ENCODE peak calls at places on chromosomes 6 and 20, in eight cellular contexts. One of them, this sample, is unnamed.

GRCh38 chr6:148969679-148970078 is 222.8 kb downstream of the UST start:
- DNase-seq in A549: no peak
- DNase-seq in ovary: no peak
- DNase-seq in IMR-90: peak
- DNase-seq in H54: no peak
- DNase-seq in lower leg skin: peak
- DNase-seq in body of pancreas: no peak
- DNase-seq in spleen: no peak
- DNase-seq in this sample: no peak

GRCh38 chr6:118580585-118581419 is 32.7 kb downstream of the PLN start:
- DNase-seq in A549: peak
- DNase-seq in IMR-90: peak
- DNase-seq in ovary: peak
- DNase-seq in H54: no peak
- DNase-seq in body of pancreas: peak
- DNase-seq in lower leg skin: peak
- DNase-seq in spleen: no peak
- DNase-seq in this sample: peak

GRCh38 chr6:106608080-106608668 is 21.1 kb downstream of the RTN4IP1 start:
- DNase-seq in IMR-90: peak
- DNase-seq in spleen: no peak
- DNase-seq in H54: peak
- DNase-seq in A549: peak
- DNase-seq in body of pancreas: peak
- DNase-seq in ovary: no peak
- DNase-seq in lower leg skin: no peak
- DNase-seq in this sample: peak

GRCh38 chr20:21707999-21708737 is 2.7 kb downstream of the PAX1 start:
- DNase-seq in IMR-90: no peak
- DNase-seq in lower leg skin: no peak
- DNase-seq in H54: no peak
- DNase-seq in body of pancreas: no peak
- DNase-seq in spleen: no peak
- DNase-seq in A549: no peak
- DNase-seq in ovary: no peak
- DNase-seq in this sample: no peak

GRCh38 chr6:98828991-98829411 is 5.4 kb upstream of the POU3F2 start:
- DNase-seq in ovary: no peak
- DNase-seq in H54: no peak
- DNase-seq in body of pancreas: no peak
- DNase-seq in lower leg skin: no peak
- DNase-seq in spleen: no peak
- DNase-seq in A549: no peak
- DNase-seq in IMR-90: no peak
- DNase-seq in this sample: no peak

GRCh38 chr6:11404845-11405244 is 132.7 kb upstream of the TMEM170B start:
- DNase-seq in A549: no peak
- DNase-seq in H54: no peak
- DNase-seq in IMR-90: no peak
- DNase-seq in spleen: no peak
- DNase-seq in ovary: no peak
- DNase-seq in lower leg skin: no peak
- DNase-seq in body of pancreas: no peak
- DNase-seq in this sample: no peak

GRCh38 chr6:112511441-112511840 is 164.3 kb downstream of the RFPL4B start:
- DNase-seq in ovary: no peak
- DNase-seq in A549: no peak
- DNase-seq in IMR-90: peak
- DNase-seq in body of pancreas: no peak
- DNase-seq in spleen: no peak
- DNase-seq in H54: no peak
- DNase-seq in lower leg skin: no peak
- DNase-seq in this sample: no peak

GRCh38 chr20:32456869-32457421 is 98.8 kb downstream of the ASXL1 start:
- DNase-seq in spleen: no peak
- DNase-seq in IMR-90: peak
- DNase-seq in A549: peak
- DNase-seq in lower leg skin: no peak
- DNase-seq in H54: no peak
- DNase-seq in body of pancreas: no peak
- DNase-seq in ovary: peak
- DNase-seq in this sample: no peak

GRCh38 chr20:3172933-3173581 is at the start of gene LZTS3:
- DNase-seq in A549: peak
- DNase-seq in ovary: peak
- DNase-seq in lower leg skin: peak
- DNase-seq in spleen: peak
- DNase-seq in IMR-90: peak
- DNase-seq in body of pancreas: peak
- DNase-seq in H54: peak
- DNase-seq in this sample: peak

GRCh38 chr6:47484616-47485015 is 7.0 kb downstream of the CD2AP start:
- DNase-seq in H54: no peak
- DNase-seq in IMR-90: peak
- DNase-seq in body of pancreas: no peak
- DNase-seq in ovary: no peak
- DNase-seq in lower leg skin: no peak
- DNase-seq in spleen: no peak
- DNase-seq in A549: no peak
- DNase-seq in this sample: no peak

GRCh38 chr6:136593748-136594490 is 43.7 kb upstream of the MAP7 start:
- DNase-seq in H54: peak
- DNase-seq in spleen: no peak
- DNase-seq in IMR-90: peak
- DNase-seq in A549: no peak
- DNase-seq in body of pancreas: no peak
- DNase-seq in ovary: no peak
- DNase-seq in lower leg skin: peak
- DNase-seq in this sample: no peak

GRCh38 chr20:45833883-45834796 is 541 bp downstream of the SNX21 start:
- DNase-seq in body of pancreas: peak
- DNase-seq in IMR-90: peak
- DNase-seq in H54: peak
- DNase-seq in spleen: peak
- DNase-seq in ovary: peak
- DNase-seq in A549: peak
- DNase-seq in lower leg skin: peak
- DNase-seq in this sample: peak

GRCh38 chr6:55943329-55943728 is 67.9 kb upstream of the BMP5 start:
- DNase-seq in ovary: no peak
- DNase-seq in A549: no peak
- DNase-seq in spleen: no peak
- DNase-seq in lower leg skin: no peak
- DNase-seq in H54: no peak
- DNase-seq in body of pancreas: no peak
- DNase-seq in IMR-90: peak
- DNase-seq in this sample: no peak

GRCh38 chr20:25309395-25310267 is 61.7 kb downstream of the PYGB start:
- DNase-seq in IMR-90: peak
- DNase-seq in spleen: peak
- DNase-seq in ovary: no peak
- DNase-seq in H54: peak
- DNase-seq in lower leg skin: no peak
- DNase-seq in A549: peak
- DNase-seq in body of pancreas: no peak
- DNase-seq in this sample: no peak

GRCh38 chr6:113564401-113565161 is 292.6 kb upstream of the MARCKS start:
- DNase-seq in ovary: peak
- DNase-seq in body of pancreas: peak
- DNase-seq in H54: no peak
- DNase-seq in IMR-90: peak
- DNase-seq in lower leg skin: peak
- DNase-seq in A549: no peak
- DNase-seq in spleen: peak
- DNase-seq in this sample: peak

GRCh38 chr20:48760403-48760889 is 67.4 kb downstream of the PREX1 start:
- DNase-seq in lower leg skin: no peak
- DNase-seq in spleen: peak
- DNase-seq in IMR-90: peak
- DNase-seq in ovary: no peak
- DNase-seq in body of pancreas: no peak
- DNase-seq in A549: no peak
- DNase-seq in H54: peak
- DNase-seq in this sample: no peak

GRCh38 chr6:12075067-12075563 is 63.0 kb downstream of the HIVEP1 start:
- DNase-seq in A549: no peak
- DNase-seq in ovary: no peak
- DNase-seq in lower leg skin: no peak
- DNase-seq in IMR-90: no peak
- DNase-seq in H54: no peak
- DNase-seq in spleen: no peak
- DNase-seq in body of pancreas: no peak
- DNase-seq in this sample: no peak

GRCh38 chr20:41004561-41005360 is 23.9 kb upstream of the TOP1 start:
- DNase-seq in lower leg skin: no peak
- DNase-seq in H54: no peak
- DNase-seq in body of pancreas: no peak
- DNase-seq in spleen: no peak
- DNase-seq in IMR-90: peak
- DNase-seq in ovary: no peak
- DNase-seq in A549: no peak
- DNase-seq in this sample: no peak

GRCh38 chr6:130148181-130148580 is 74.6 kb downstream of the SAMD3 start:
- DNase-seq in IMR-90: no peak
- DNase-seq in A549: no peak
- DNase-seq in spleen: no peak
- DNase-seq in body of pancreas: no peak
- DNase-seq in H54: no peak
- DNase-seq in lower leg skin: no peak
- DNase-seq in ovary: no peak
- DNase-seq in this sample: no peak

GRCh38 chr6:125872259-125872921 is 81.6 kb downstream of the NCOA7 start:
- DNase-seq in lower leg skin: no peak
- DNase-seq in body of pancreas: no peak
- DNase-seq in spleen: no peak
- DNase-seq in H54: no peak
- DNase-seq in A549: peak
- DNase-seq in ovary: no peak
- DNase-seq in IMR-90: peak
- DNase-seq in this sample: no peak

GRCh38 chr6:133160531-133160930 is 80.6 kb upstream of the EYA4 start:
- DNase-seq in IMR-90: peak
- DNase-seq in A549: no peak
- DNase-seq in spleen: no peak
- DNase-seq in ovary: no peak
- DNase-seq in body of pancreas: no peak
- DNase-seq in H54: no peak
- DNase-seq in lower leg skin: no peak
- DNase-seq in this sample: no peak

DNA sequence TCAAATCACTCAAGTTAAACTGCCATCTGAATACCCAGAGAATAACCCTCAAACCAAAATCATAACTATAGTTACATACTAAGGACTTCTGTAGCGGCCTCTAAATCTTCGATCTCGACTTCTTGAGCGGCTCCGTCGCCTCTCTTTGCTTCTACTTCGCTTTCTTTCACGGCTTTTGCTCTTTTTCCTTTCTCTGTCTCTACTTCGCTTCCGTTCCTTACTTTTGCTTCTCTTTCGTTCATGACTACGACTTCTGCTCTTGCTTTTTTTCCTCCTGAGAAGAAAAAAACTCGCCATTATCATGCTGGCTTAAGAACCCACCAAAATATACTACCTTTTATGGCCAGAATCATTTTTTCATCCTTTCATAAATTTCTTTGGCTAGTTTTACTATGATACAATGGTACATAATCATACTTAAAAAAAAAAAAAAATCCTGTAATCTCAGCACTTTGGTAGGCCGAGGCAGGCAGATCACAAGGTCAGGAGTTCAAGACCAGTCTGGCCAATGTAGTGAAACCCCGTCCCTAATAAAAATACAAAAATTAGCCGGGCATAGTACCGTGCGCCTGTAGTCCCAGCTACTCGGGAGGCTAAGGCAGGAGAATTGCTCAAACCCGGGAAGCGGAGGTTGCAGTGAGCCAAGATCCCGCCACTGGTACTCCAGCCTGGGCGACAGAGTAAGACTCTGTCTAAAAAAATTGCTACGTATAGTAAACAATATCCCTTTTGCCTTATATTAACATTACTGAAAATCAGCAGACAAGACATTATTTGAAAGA is 10.0 kb downstream of the RBM39 start:
- DNase-seq in body of pancreas: no peak
- DNase-seq in spleen: no peak
- DNase-seq in H54: no peak
- DNase-seq in lower leg skin: no peak
- DNase-seq in A549: no peak
- DNase-seq in IMR-90: no peak
- DNase-seq in ovary: no peak
- DNase-seq in this sample: no peak
- TF ChIP-seq POLR2A in body of pancreas: no peak
- TF ChIP-seq POLR2A in spleen: no peak
- TF ChIP-seq POLR2A in H54: no peak
- TF ChIP-seq POLR2A in lower leg skin: no peak
- TF ChIP-seq POLR2A in A549: no peak
- TF ChIP-seq POLR2A in IMR-90: no peak
- TF ChIP-seq POLR2A in ovary: no peak
- TF ChIP-seq POLR2A in this sample: no peak

GRCh38 chr6:42890311-42891198 is 11.1 kb downstream of the RPL7L1 start:
- DNase-seq in A549: peak
- DNase-seq in H54: peak
- DNase-seq in spleen: peak
- DNase-seq in body of pancreas: peak
- DNase-seq in ovary: peak
- DNase-seq in lower leg skin: peak
- DNase-seq in IMR-90: peak
- DNase-seq in this sample: peak
- TF ChIP-seq POLR2A in A549: peak
- TF ChIP-seq POLR2A in H54: peak
- TF ChIP-seq POLR2A in spleen: no peak
- TF ChIP-seq POLR2A in body of pancreas: peak
- TF ChIP-seq POLR2A in ovary: no peak
- TF ChIP-seq POLR2A in lower leg skin: no peak
- TF ChIP-seq POLR2A in IMR-90: peak
- TF ChIP-seq POLR2A in this sample: peak

GRCh38 chr6:163414367-163415175 is at the start of gene QKI:
- DNase-seq in A549: no peak
- DNase-seq in spleen: peak
- DNase-seq in body of pancreas: peak
- DNase-seq in lower leg skin: peak
- DNase-seq in ovary: peak
- DNase-seq in IMR-90: peak
- DNase-seq in H54: no peak
- DNase-seq in this sample: peak
- TF ChIP-seq POLR2A in A549: peak
- TF ChIP-seq POLR2A in spleen: no peak
- TF ChIP-seq POLR2A in body of pancreas: peak
- TF ChIP-seq POLR2A in lower leg skin: peak
- TF ChIP-seq POLR2A in ovary: peak
- TF ChIP-seq POLR2A in IMR-90: no peak
- TF ChIP-seq POLR2A in H54: peak
- TF ChIP-seq POLR2A in this sample: peak

DNA sequence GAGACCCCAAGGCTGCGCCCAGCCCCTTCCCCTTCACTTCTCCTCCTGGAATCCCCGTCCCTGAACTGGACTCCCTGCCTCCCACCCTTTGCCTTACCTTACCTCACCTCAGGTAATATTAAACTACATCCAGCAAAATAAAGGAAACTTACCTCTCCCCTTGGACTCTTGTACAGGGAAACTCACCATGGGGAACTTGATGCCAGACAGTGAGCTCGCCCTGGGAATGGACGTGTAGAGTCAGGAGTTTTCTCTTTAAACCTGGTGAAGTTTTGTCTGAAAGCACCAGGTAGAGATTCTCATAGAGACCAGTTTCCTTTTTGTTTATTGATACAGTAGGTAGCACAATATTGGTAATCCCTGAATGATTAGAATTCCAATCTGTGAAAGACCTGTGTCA is 539 bp upstream of the HLA-C start:
- DNase-seq in body of pancreas: no peak
- DNase-seq in A549: no peak
- DNase-seq in spleen: no peak
- DNase-seq in IMR-90: no peak
- DNase-seq in ovary: no peak
- DNase-seq in H54: no peak
- DNase-seq in lower leg skin: no peak
- DNase-seq in this sample: no peak
- TF ChIP-seq POLR2A in body of pancreas: no peak
- TF ChIP-seq POLR2A in A549: no peak
- TF ChIP-seq POLR2A in spleen: no peak
- TF ChIP-seq POLR2A in IMR-90: no peak
- TF ChIP-seq POLR2A in ovary: no peak
- TF ChIP-seq POLR2A in H54: no peak
- TF ChIP-seq POLR2A in lower leg skin: no peak
- TF ChIP-seq POLR2A in this sample: no peak